ENCODE peak calls at places on chromosomes 7 and 10, in nine cellular contexts. M is PC-3, G is GM23248, V is HCT116, U is SK-N-SH, A is GM23338, Q is hepatocyte, C is neural progenitor cell, T is OCI-LY7. X is an unnamed sample.
A peak's percentile ranks its signal among the peaks of the same experiment; 100 is the strongest.

GRCh38 chr10:16867556-16867955 is 50.3 kb upstream of the RSU1 start:
- DNase-seq in M (peak; percentile 44), G (peak; percentile 73), V (peak; percentile 19), U (no peak), A (peak; percentile 36), Q (no peak), C (peak; percentile 57), T (no peak), X (no peak)

GRCh38 chr7:2663121-2663886 is 24.7 kb upstream of the AMZ1 start:
- DNase-seq in M (no peak), G (no peak), V (no peak), U (peak; percentile 63), A (no peak), Q (no peak), C (no peak), T (no peak), X (no peak)

GRCh38 chr7:113217314-113217713 is 99.0 kb upstream of the SMIM30 start:
- DNase-seq in M (no peak), G (peak; percentile 18), V (no peak), U (no peak), A (no peak), Q (no peak), C (no peak), T (no peak), X (no peak)

GRCh38 chr7:90180011-90180585 is 25.8 kb downstream of the STEAP1 start:
- DNase-seq in M (peak; percentile 55), G (peak; percentile 54), V (peak; percentile 66), U (no peak), A (peak; percentile 17), Q (no peak), C (no peak), T (no peak), X (peak; percentile 38)

GRCh38 chr7:1197997-1198632 is 34.6 kb upstream of the UNCX start:
- DNase-seq in M (peak; percentile 69), G (peak; percentile 95), V (no peak), U (no peak), A (no peak), Q (peak; percentile 57), C (no peak), T (no peak), X (no peak)

GRCh38 chr7:2172311-2173183 is 60.2 kb downstream of the MAD1L1 start:
- DNase-seq in M (peak; percentile 76), G (peak; percentile 78), V (no peak), U (peak; percentile 39), A (no peak), Q (peak; percentile 83), C (no peak), T (no peak), X (no peak)

GRCh38 chr7:94436018-94436604 is 41.4 kb downstream of the COL1A2 start:
- DNase-seq in M (peak; percentile 82), G (peak; percentile 87), V (peak; percentile 54), U (peak; percentile 57), A (peak; percentile 91), Q (peak; percentile 89), C (peak; percentile 85), T (peak; percentile 67), X (peak; percentile 71)

GRCh38 chr10:97399843-97400545 is 1.1 kb downstream of the RRP12 start:
- DNase-seq in M (peak; percentile 75), G (peak; percentile 87), V (peak; percentile 57), U (peak; percentile 72), A (peak; percentile 39), Q (peak; percentile 78), C (peak; percentile 32), T (peak; percentile 71), X (peak; percentile 77)

GRCh38 chr10:86648706-86649426 is 5.5 kb upstream of the OPN4 start:
- DNase-seq in M (peak; percentile 92), G (peak; percentile 93), V (no peak), U (peak; percentile 57), A (no peak), Q (peak; percentile 78), C (no peak), T (no peak), X (no peak)

GRCh38 chr7:100000239-100000638 is 15.2 kb upstream of the ZKSCAN1 start:
- DNase-seq in M (no peak), G (no peak), V (no peak), U (no peak), A (no peak), Q (no peak), C (no peak), T (no peak), X (no peak)

GRCh38 chr7:91957823-91958222 is 17.2 kb downstream of the AKAP9 start:
- DNase-seq in M (no peak), G (no peak), V (no peak), U (peak; percentile 23), A (no peak), Q (no peak), C (no peak), T (no peak), X (no peak)

GRCh38 chr7:70595741-70596574 is 536.0 kb upstream of the GALNT17 start:
- DNase-seq in M (no peak), G (peak; percentile 31), V (no peak), U (peak; percentile 89), A (peak; percentile 71), Q (peak; percentile 36), C (peak; percentile 80), T (no peak), X (peak; percentile 27)

GRCh38 chr10:133339708-133340380 is 3.1 kb upstream of the CALY start:
- DNase-seq in M (no peak), G (no peak), V (no peak), U (no peak), A (no peak), Q (no peak), C (no peak), T (no peak), X (no peak)

GRCh38 chr10:111856631-111857030 is 326.9 kb downstream of the GPAM start:
- DNase-seq in M (peak; percentile 1), G (peak; percentile 69), V (no peak), U (peak; percentile 4), A (peak; percentile 35), Q (peak; percentile 11), C (peak; percentile 27), T (no peak), X (no peak)

GRCh38 chr10:45532501-45532900 is 140.1 kb downstream of the ZFAND4 start:
- DNase-seq in M (no peak), G (no peak), V (no peak), U (no peak), A (no peak), Q (no peak), C (no peak), T (no peak), X (no peak)

GRCh38 chr7:136326045-136326610 is 349.0 kb upstream of the MTPN start:
- DNase-seq in M (no peak), G (no peak), V (no peak), U (peak; percentile 30), A (no peak), Q (no peak), C (no peak), T (no peak), X (no peak)

GRCh38 chr7:133053321-133053891 is 28.5 kb downstream of the CHCHD3 start:
- DNase-seq in M (peak; percentile 60), G (peak; percentile 97), V (no peak), U (no peak), A (no peak), Q (no peak), C (no peak), T (no peak), X (no peak)

GRCh38 chr10:90855126-90855525 is 2.7 kb downstream of the HTR7 start:
- DNase-seq in M (no peak), G (no peak), V (no peak), U (no peak), A (no peak), Q (no peak), C (no peak), T (no peak), X (no peak)

GRCh38 chr10:77501152-77501845 is 136.3 kb downstream of the KCNMA1 start:
- DNase-seq in M (peak; percentile 100), G (peak; percentile 96), V (peak; percentile 41), U (no peak), A (no peak), Q (peak; percentile 62), C (no peak), T (no peak), X (no peak)
- TF ChIP-seq EZH2phosphoT487 in M (no peak), G (no peak), V (no peak), U (no peak), A (no peak), Q (no peak), C (no peak), T (no peak), X (no peak)

GRCh38 chr7:151406051-151406875 is 3.6 kb downstream of the WDR86 start:
- DNase-seq in M (no peak), G (no peak), V (no peak), U (peak; percentile 30), A (no peak), Q (no peak), C (no peak), T (no peak), X (no peak)

GRCh38 chr7:151408839-151409554 is 841 bp downstream of the WDR86 start:
- DNase-seq in M (no peak), G (no peak), V (no peak), U (peak; percentile 87), A (peak; percentile 79), Q (peak; percentile 40), C (peak; percentile 68), T (peak; percentile 36), X (peak; percentile 45)

GRCh38 chr7:151406886-151407583 is 2.8 kb downstream of the WDR86 start:
- DNase-seq in M (no peak), G (no peak), V (no peak), U (no peak), A (no peak), Q (no peak), C (no peak), T (no peak), X (no peak)

GRCh38 chr7:151409555-151410404 is at the start of gene WDR86:
- DNase-seq in M (no peak), G (no peak), V (no peak), U (peak; percentile 98), A (peak; percentile 76), Q (peak; percentile 69), C (peak; percentile 76), T (no peak), X (no peak)

DNA sequence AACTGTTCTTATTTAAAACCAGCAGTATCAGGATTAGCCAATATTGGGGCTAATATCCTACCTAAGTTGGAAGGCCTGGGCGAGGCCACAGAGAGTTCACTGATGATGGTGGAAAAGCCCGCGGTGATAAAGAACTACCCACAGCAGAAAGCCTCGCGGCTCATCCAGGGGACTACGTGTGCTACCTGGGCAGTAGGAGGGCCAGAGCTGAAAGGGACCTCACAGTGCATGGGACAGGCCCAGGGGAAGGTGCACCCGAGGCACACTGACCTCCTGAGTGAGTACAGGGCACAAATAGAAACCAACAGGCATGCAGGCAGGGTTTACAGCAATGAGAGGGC is 1.4 kb downstream of the WDR86 start:
- DNase-seq in M (no peak), G (no peak), V (no peak), U (no peak), A (no peak), Q (no peak), C (no peak), T (no peak), X (no peak)
- H3K27ac ChIP-seq in M (no peak overlapping the region), G (no peak overlapping the region), V (no peak overlapping the region), U (no peak overlapping the region), A (no peak overlapping the region), Q (peak overlapping the region; percentile 46), C (no peak overlapping the region), T (no peak overlapping the region), X (no peak overlapping the region)

GRCh38 chr7:50528266-50529092 is 36.7 kb downstream of the DDC start:
- DNase-seq in M (no peak), G (no peak), V (no peak), U (no peak), A (no peak), Q (peak; percentile 61), C (no peak), T (no peak), X (no peak)
- TF ChIP-seq EZH2phosphoT487 in M (no peak), G (no peak), V (no peak), U (no peak), A (no peak), Q (no peak), C (no peak), T (no peak), X (no peak)

GRCh38 chr7:13830604-13830915 is 158.9 kb downstream of the ETV1 start:
- DNase-seq in M (no peak), G (peak; percentile 38), V (no peak), U (no peak), A (no peak), Q (no peak), C (no peak), T (no peak), X (no peak)
- H3K27ac ChIP-seq in M (peak overlapping the region; percentile 90), G (no peak overlapping the region), V (no peak overlapping the region), U (no peak overlapping the region), A (no peak overlapping the region), Q (peak overlapping the region; percentile 56), C (no peak overlapping the region), T (no peak overlapping the region), X (no peak overlapping the region)